ENCODE peak calls at places on chromosomes 5 and 9, in six cellular contexts. R is A549, S is HepG2, P is GM12878, I is endothelial cell of umbilical vein, A is K562. X is an unnamed sample.
A peak's percentile ranks its signal among the peaks of the same experiment; 100 is the strongest.

GRCh38 chr5:163383754-163384153 is 53.6 kb upstream of the CCNG1 start:
- DNase-seq in R (no peak), S (no peak), P (no peak), I (no peak), A (no peak), X (no peak)

GRCh38 chr9:21110708-21111576 is 30.7 kb downstream of the IFNW1 start:
- DNase-seq in R (peak; percentile 77), S (peak; percentile 61), P (peak; percentile 44), I (peak; percentile 74), A (no peak), X (peak; percentile 92)

GRCh38 chr9:124164800-124165199 is 92.9 kb upstream of the NEK6 start:
- DNase-seq in R (no peak), S (no peak), P (no peak), I (no peak), A (no peak), X (no peak)

GRCh38 chr5:150461231-150461630 is 11.7 kb upstream of the RPS14 start:
- DNase-seq in R (no peak), S (no peak), P (peak; percentile 39), I (no peak), A (peak; percentile 74), X (peak; percentile 61)

GRCh38 chr5:173020643-173021042 is 35.5 kb upstream of the CREBRF start:
- DNase-seq in R (no peak), S (no peak), P (no peak), I (no peak), A (no peak), X (no peak)

GRCh38 chr5:56480305-56481146 is 247.4 kb upstream of the ANKRD55 start:
- DNase-seq in R (no peak), S (peak; percentile 96), P (peak; percentile 9), I (peak; percentile 58), A (no peak), X (peak; percentile 20)

GRCh38 chr9:22307013-22307711 is 139.5 kb upstream of the DMRTA1 start:
- DNase-seq in R (peak; percentile 84), S (peak; percentile 43), P (no peak), I (peak; percentile 54), A (no peak), X (no peak)

GRCh38 chr5:72692273-72692672 is 124.2 kb upstream of the TNPO1 start:
- DNase-seq in R (no peak), S (no peak), P (no peak), I (no peak), A (no peak), X (no peak)

GRCh38 chr5:19208397-19208796 is 779.6 kb downstream of the CDH18 start:
- DNase-seq in R (no peak), S (no peak), P (no peak), I (no peak), A (no peak), X (no peak)

GRCh38 chr9:3963266-3964019 is 336.4 kb downstream of the GLIS3 start:
- DNase-seq in R (peak; percentile 44), S (no peak), P (no peak), I (peak; percentile 24), A (no peak), X (no peak)

GRCh38 chr5:78647411-78647818 is 1.2 kb downstream of the LHFPL2 start:
- DNase-seq in R (peak; percentile 52), S (peak; percentile 56), P (no peak), I (peak; percentile 76), A (no peak), X (peak; percentile 41)

GRCh38 chr5:32498484-32498883 is 53.9 kb upstream of the ZFR start:
- DNase-seq in R (no peak), S (no peak), P (no peak), I (no peak), A (no peak), X (peak; percentile 27)

DNA sequence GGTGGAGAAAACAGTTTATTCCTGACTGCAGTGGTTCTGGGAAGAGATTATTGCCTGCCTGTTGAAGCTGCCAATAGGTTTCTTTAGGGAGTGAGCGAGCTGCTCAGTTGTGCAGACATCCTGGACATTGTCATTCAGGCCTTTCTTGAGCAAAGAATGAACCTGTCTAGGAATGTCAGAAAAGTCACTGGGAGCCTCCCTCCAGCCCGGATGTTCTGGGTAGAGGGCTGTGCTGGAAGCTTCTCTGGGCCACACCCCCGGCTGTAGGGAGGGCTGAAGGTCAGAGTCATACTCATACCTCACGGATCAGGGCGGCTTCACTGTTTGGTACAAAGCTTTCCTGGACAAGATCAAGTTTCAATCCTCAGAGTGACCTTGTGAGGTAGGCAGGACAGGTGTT is 33.4 kb upstream of the TBC1D2 start:
- DNase-seq in R (no peak), S (peak; percentile 10), P (no peak), I (no peak), A (peak; percentile 38), X (no peak)
- H3K4me3 ChIP-seq in R (no peak overlapping the region), S (no peak overlapping the region), P (no peak overlapping the region), I (no peak overlapping the region), A (no peak overlapping the region), X (no peak overlapping the region)

GRCh38 chr5:169413416-169413815 is 112.5 kb upstream of the SLIT3 start:
- DNase-seq in R (no peak), S (no peak), P (no peak), I (no peak), A (no peak), X (no peak)
- TF ChIP-seq MYC in R (no peak), S (no peak), P (no peak), I (no peak), A (no peak), X (no peak)

DNA sequence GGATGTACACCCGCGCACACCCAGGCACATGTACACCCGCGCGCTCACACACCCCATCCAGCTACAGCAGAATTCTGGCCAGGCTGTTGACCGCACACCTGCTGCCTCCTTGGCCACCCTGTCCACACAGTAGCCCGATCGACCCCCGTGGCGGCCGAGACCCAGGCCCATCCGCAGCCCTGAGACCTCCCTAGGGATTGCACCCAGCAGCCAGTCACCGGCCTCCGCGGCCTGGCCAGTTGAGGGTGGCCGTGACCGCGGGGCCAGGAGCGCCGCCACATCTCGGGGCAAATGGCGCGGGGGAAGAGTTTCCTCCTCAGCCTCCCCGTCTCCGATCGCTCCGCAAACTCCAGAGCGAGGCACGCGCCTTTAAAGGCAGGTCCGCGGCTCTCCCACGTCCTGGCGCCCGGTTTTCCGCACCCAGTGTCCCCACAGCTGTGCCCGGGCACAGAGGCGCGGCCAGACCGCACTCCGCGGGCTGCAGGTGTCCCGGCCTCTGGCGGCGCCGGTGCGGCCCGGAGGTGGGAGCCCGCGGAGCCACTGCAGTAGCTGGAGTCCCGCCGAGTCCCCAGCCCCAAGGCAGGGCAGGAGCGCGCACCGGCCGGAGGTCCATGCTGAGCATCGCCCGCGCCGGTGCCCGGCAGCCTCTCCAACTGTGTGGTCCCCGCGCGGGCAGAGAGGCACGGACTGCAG is 626 bp upstream of the ADAMTS16 start:
- DNase-seq in R (no peak), S (no peak), P (no peak), I (no peak), A (no peak), X (no peak)
- H3K4me3 ChIP-seq in R (peak overlapping the region; percentile 52), S (peak overlapping the region; percentile 43), P (no peak overlapping the region), I (no peak overlapping the region), A (no peak overlapping the region), X (no peak overlapping the region)

DNA sequence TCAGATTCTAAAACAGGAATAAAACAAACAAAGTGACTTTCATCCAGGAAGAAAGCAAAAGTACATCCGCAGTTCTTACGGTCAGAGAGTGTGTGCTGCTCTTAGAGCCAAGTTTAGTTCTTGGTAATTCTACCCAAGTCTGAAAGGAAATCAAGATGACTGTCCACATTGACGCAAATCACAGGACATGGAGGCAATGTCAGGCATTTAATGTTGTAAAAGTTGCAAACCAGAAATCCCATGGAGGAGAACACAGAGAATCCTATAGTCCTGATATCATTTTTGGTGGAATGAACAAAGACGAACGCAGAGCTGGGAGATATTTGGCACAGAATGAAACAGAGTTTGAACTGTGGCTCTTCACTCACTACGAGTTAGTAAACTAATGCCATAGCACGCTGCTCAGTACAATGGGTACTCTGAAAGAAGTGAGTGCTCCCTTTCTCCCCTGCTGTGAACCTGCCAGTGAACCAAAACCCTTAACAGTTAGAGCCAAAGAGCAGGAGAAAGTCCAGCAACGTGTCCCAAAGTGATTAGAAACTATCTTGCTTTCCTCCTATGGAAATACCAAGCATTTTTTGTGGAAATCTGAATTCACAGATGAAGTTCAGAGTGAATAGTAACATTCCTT is 74.3 kb downstream of the MUSK start:
- DNase-seq in R (no peak), S (no peak), P (no peak), I (peak; percentile 86), A (no peak), X (no peak)
- TF ChIP-seq MYC in R (no peak), S (no peak), P (no peak), I (no peak), A (no peak), X (no peak)

DNA sequence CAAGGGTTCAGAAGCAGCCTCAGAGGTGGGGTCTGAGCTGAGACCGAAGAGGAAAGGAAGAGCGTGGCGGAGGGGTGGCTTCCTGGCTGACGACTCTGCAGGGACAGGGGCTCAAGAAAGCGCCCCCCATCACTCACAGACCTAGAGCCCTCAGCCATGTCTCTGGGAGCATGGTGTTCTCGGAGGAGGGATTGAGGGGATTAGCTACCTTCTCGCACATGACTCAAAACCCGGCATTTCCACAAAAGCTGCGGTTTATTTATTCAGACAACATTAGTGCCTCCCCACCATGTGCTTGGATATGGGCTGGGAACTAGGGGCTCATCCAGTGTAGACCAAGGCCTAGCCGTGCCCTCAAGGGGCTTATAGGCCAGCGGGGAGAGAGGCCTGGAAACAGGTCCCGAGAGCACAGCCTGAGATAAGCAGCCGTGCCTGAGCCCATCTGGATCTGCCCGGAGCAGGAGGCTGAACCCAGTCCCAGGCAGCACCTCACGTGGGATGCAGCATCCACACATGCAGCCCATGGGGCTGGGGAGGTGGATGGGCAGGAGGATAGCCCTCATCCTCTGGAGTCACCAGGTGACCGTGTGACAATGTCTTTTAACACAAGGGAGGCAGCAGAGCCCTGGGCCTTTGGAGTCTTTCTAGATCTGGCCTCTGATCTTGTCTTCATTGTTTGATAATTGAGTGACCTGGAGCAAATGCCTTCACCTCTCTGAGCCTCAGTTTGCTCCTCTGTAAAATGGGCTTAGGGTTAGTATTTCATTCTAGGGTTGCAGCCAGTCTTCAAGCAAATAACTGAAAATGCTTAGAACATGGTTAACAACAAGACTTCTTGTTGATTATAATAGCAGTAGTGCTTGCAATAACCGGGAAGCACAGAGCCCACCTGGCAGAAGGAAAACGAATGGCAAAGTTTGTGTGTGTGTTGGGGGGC is 878 bp upstream of the HMCN2 start:
- DNase-seq in R (no peak), S (no peak), P (no peak), I (no peak), A (no peak), X (no peak)
- H3K4me3 ChIP-seq in R (peak overlapping the region; percentile 31), S (no peak overlapping the region), P (no peak overlapping the region), I (no peak overlapping the region), A (no peak overlapping the region), X (no peak overlapping the region)

GRCh38 chr9:126681336-126681735 is 67.6 kb downstream of the LMX1B start:
- DNase-seq in R (no peak), S (no peak), P (no peak), I (no peak), A (no peak), X (no peak)
- TF ChIP-seq MYC in R (no peak), S (no peak), P (no peak), I (no peak), A (no peak), X (no peak)

DNA sequence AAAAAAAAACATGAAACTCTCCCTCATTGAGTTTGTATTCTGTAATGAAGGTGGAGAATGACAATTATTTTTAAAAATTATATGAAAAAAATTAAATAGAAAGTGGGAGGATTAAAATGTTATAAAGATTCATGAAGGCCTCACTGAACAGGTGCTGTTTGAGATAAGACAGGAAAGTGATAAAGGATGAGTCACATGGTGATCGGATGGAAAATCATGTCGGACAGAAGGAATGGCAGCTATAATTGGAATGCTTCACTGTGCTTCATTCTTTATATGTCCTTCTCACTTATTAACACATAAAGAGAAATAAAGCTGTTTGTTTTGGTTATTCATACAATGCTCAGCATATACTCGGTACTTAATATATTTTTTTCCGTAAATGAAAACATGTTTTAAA is 464.5 kb upstream of the RGMB start:
- DNase-seq in R (no peak), S (no peak), P (no peak), I (peak; percentile 82), A (no peak), X (no peak)
- H3K4me3 ChIP-seq in R (no peak overlapping the region), S (no peak overlapping the region), P (no peak overlapping the region), I (no peak overlapping the region), A (no peak overlapping the region), X (no peak overlapping the region)

X was measured in NB4.